ENCODE peak calls at places on chromosome 19, in four cellular contexts. B is A549, D is HepG2, X is K562. G is an unnamed sample.

GRCh38 chr19:36115453-36116343 is at the start of gene TBCB:
- DNase-seq in X (peak), D (peak), B (peak), G (no peak)

GRCh38 chr19:497476-497860 is 1.2 kb downstream of the MADCAM1 start:
- DNase-seq in X (no peak), D (no peak), B (no peak), G (peak)

GRCh38 chr19:12015015-12015752 is 20.3 kb downstream of the ZNF433 start:
- DNase-seq in D (no peak), B (no peak), X (no peak), G (no peak)

GRCh38 chr19:6925801-6926751 is 38.7 kb downstream of the ADGRE1 start:
- DNase-seq in X (no peak), B (peak), D (no peak), G (no peak)

GRCh38 chr19:18939922-18940775 is 868 bp downstream of the HOMER3 start:
- DNase-seq in B (no peak), D (no peak), X (no peak), G (peak)

GRCh38 chr19:36572593-36573019 is 486 bp downstream of the ZNF529 start:
- DNase-seq in B (no peak), X (no peak), D (no peak), G (no peak)

GRCh38 chr19:1139126-1139525 is 34.9 kb downstream of the SBNO2 start:
- DNase-seq in B (no peak), X (no peak), D (no peak), G (no peak)

GRCh38 chr19:15418112-15418587 is 638 bp downstream of the AKAP8L start:
- DNase-seq in D (no peak), B (no peak), X (peak), G (no peak)

GRCh38 chr19:42443944-42444398 is 1.2 kb upstream of the CXCL17 start:
- DNase-seq in X (no peak), B (no peak), D (peak), G (no peak)

GRCh38 chr19:35977446-35978222 is 17.4 kb upstream of the SDHAF1 start:
- DNase-seq in X (peak), B (peak), D (peak), G (peak)

GRCh38 chr19:56875717-56876116 is 35.2 kb upstream of the PEG3 start:
- DNase-seq in X (no peak), D (peak), B (no peak), G (no peak)

GRCh38 chr19:56132316-56132822 is 8.7 kb upstream of the ZNF444 start:
- DNase-seq in D (peak), B (no peak), X (no peak), G (no peak)

GRCh38 chr19:39428309-39429112 is 7.2 kb downstream of the RPS16 start:
- DNase-seq in X (no peak), B (peak), D (peak), G (peak)

GRCh38 chr19:991174-991931 is 7.2 kb downstream of the WDR18 start:
- DNase-seq in D (no peak), B (peak), X (peak), G (peak)

GRCh38 chr19:12841094-12841493 is 2.8 kb downstream of the MAST1 start:
- DNase-seq in B (no peak), D (no peak), X (peak), G (peak)

GRCh38 chr19:12721656-12722565 is 1.8 kb downstream of the TNPO2 start:
- DNase-seq in X (peak), D (peak), B (peak), G (peak)

GRCh38 chr19:11332822-11333221 is 6.6 kb downstream of the RAB3D start:
- DNase-seq in X (no peak), B (no peak), D (no peak), G (no peak)

GRCh38 chr19:11581740-11582139 is 4.3 kb upstream of the ACP5 start:
- DNase-seq in X (peak), D (no peak), B (no peak), G (no peak)

GRCh38 chr19:49261602-49262001 is 63.4 kb downstream of the SLC6A16 start:
- DNase-seq in B (no peak), D (no peak), X (no peak), G (no peak)

GRCh38 chr19:15511671-15512424 is 3.5 kb downstream of the CYP4F22 start:
- DNase-seq in B (no peak), X (no peak), D (no peak), G (no peak)

GRCh38 chr19:23527797-23528196 is 132.5 kb upstream of the ZNF91 start:
- DNase-seq in B (no peak), D (no peak), X (no peak), G (no peak)

GRCh38 chr19:48329167-48329891 is 4.0 kb downstream of the EMP3 start:
- DNase-seq in B (no peak), D (no peak), X (peak), G (no peak)

GRCh38 chr19:1513492-1514294 is 874 bp upstream of the ADAMTSL5 start:
- DNase-seq in D (no peak), X (peak), B (peak), G (peak)

GRCh38 chr19:11986754-11987153 is 21.9 kb downstream of the ZNF763 start:
- DNase-seq in B (no peak), X (no peak), D (no peak), G (no peak)

GRCh38 chr19:5667751-5668271 is 12.5 kb downstream of the MICOS13 start:
- DNase-seq in D (no peak), X (no peak), B (no peak), G (peak)

GRCh38 chr19:38781058-38781457 is 7.7 kb upstream of the LGALS7 start:
- DNase-seq in B (no peak), X (peak), D (no peak), G (no peak)

GRCh38 chr19:19379527-19379926 is 25.9 kb upstream of the GATAD2A start:
- DNase-seq in B (no peak), D (no peak), X (no peak), G (no peak)

GRCh38 chr19:2180881-2181617 is 17.3 kb downstream of the DOT1L start:
- DNase-seq in B (no peak), D (no peak), X (no peak), G (no peak)

GRCh38 chr19:38650180-38650775 is 2.8 kb downstream of the ACTN4 start:
- DNase-seq in B (peak), X (peak), D (no peak), G (no peak)

GRCh38 chr19:48639483-48640375 is 2.5 kb upstream of the DBP start:
- DNase-seq in X (peak), B (no peak), D (no peak), G (no peak)

GRCh38 chr19:55406869-55407624 is 541 bp downstream of the UBE2S start:
- DNase-seq in B (no peak), X (peak), D (no peak), G (no peak)

GRCh38 chr19:42122691-42123607 is 9.3 kb downstream of the POU2F2 start:
- DNase-seq in B (no peak), D (no peak), X (no peak), G (no peak)

GRCh38 chr19:42252365-42253244 is 2.3 kb downstream of the ERF start:
- DNase-seq in X (peak), D (no peak), B (peak), G (no peak)

GRCh38 chr19:29928831-29929230 is 13.2 kb upstream of the URI1 start:
- DNase-seq in X (no peak), B (no peak), D (no peak), G (no peak)
- TF ChIP-seq RNF2 in X (no peak), B (no peak), D (no peak), G (no peak)

GRCh38 chr19:3575260-3575741 is 2.6 kb downstream of the HMG20B start:
- DNase-seq in B (peak), X (peak), D (peak), G (peak)

GRCh38 chr19:3576696-3577443 is 4.1 kb downstream of the HMG20B start:
- DNase-seq in X (peak), B (no peak), D (no peak), G (peak)

GRCh38 chr19:3577741-3578344 is 5.1 kb downstream of the HMG20B start:
- DNase-seq in X (no peak), B (no peak), D (no peak), G (peak)

GRCh38 chr19:3573858-3574637 is 1.3 kb downstream of the HMG20B start:
- DNase-seq in B (peak), X (peak), D (peak), G (peak)

DNA sequence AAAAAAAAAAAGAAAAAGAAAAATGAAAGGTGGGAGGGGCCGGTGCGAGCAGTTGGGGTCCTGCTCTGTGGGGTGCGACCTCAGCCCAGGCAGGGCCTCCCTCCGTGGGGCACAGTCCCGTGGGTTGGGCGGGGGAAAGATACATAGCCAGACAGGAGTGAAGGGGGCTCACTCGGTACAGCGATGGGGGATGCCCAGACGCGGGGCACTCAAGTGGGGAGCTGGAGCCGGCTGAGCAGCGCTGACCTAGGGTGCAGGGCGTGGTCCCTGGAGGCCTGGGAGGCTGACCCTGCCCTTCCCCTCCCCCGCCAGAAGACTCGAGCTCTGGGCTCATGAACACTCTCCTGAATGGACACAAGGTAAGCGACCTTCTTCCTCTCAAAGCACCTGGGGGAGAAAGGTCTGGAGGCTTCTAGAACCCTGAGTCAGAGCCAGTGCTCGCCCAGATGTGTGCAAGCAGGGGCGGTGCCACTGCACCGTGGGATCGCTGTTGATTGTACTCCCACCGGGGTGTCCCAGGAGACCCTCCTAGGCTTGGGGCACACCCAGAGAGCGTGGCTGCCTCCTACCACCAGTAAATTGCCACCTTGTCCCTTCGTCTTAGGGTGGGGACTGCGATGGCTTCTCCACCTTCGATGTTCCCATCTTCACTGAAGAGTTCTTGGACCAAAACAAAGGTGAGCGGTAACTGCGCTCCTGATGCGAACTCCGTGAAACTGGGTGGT is 3.4 kb downstream of the HMG20B start:
- DNase-seq in B (no peak), D (no peak), X (peak), G (no peak)
- TF ChIP-seq RNF2 in B (no peak), D (no peak), X (no peak), G (no peak)

GRCh38 chr19:45123440-45123850 is 30.5 kb downstream of the PPP1R37 start:
- DNase-seq in X (no peak), B (no peak), D (no peak), G (no peak)
- TF ChIP-seq RNF2 in X (no peak), B (no peak), D (no peak), G (no peak)

GRCh38 chr19:45494261-45494916 is 2.5 kb downstream of the RTN2 start:
- DNase-seq in D (no peak), X (no peak), B (no peak), G (no peak)

GRCh38 chr19:45498411-45499195 is at the start of gene PPM1N:
- DNase-seq in D (no peak), B (no peak), X (peak), G (no peak)

GRCh38 chr19:45495178-45495577 is 1.7 kb downstream of the RTN2 start:
- DNase-seq in X (no peak), D (no peak), B (no peak), G (no peak)

GRCh38 chr19:45497791-45498190 is 452 bp upstream of the PPM1N start:
- DNase-seq in X (no peak), D (no peak), B (no peak), G (peak)

DNA sequence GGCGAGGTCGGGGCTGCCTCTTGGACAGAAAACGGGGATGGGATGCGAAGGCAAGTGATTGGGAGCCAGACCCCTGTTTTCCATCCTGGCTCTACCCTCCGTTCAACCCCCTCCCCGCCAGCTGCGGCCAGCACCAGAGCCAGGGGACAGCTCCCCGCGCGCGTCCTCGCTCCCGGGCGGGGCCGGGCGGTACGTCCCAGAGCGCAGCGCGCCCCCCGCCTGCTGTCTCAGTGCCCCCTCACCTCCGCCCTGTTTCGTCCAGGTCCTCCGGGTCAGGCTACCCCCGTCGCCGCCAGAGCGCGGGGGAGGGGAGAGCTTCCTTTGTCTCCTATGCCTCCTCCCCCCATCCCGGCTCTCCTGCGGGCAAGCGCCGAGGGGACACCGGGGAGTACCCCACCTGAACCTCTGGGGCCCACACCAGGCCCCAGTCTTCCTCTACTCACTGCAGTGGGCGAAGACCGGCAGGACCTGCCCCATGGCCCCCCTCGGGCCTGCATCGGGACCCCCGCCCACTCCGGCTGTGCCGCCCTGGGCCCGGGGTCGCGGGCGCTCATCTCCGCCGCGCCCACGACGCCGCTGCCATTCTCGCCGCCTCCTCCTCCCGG is 396 bp downstream of the RTN2 start:
- DNase-seq in B (no peak), X (peak), D (no peak), G (no peak)
- TF ChIP-seq RNF2 in B (no peak), X (no peak), D (no peak), G (no peak)

DNA sequence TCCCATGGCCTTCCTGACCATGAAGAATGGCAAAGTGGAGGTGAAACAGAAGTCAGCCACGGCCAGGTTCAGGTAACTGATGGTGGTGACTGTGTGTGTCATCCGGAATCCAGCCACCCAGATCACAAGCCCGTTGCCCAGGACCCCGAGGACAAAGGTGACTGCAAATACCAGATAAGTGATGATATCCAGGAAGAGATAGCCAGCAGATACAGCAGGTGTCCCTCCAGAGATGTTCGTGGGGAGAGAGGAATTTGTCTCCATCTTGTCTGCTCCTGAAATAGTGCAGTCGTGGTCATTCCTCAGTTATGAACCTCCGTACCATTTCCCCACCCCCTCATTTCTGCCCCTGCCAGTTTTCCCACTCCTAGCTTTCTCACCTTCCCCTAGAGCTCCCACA is 4.9 kb downstream of the FPR1 start:
- DNase-seq in X (no peak), D (no peak), B (no peak), G (no peak)
- TF ChIP-seq RNF2 in X (no peak), D (no peak), B (no peak), G (no peak)

GRCh38 chr19:33514885-33515485 is 6.6 kb downstream of the PEPD start:
- DNase-seq in B (no peak), X (no peak), D (no peak), G (no peak)
- TF ChIP-seq RNF2 in B (no peak), X (no peak), D (no peak), G (no peak)

GRCh38 chr19:45507864-45508680 is 793 bp downstream of the VASP start:
- DNase-seq in B (peak), X (peak), D (no peak), G (no peak)
- TF ChIP-seq RNF2 in B (no peak), X (no peak), D (no peak), G (no peak)

DNA sequence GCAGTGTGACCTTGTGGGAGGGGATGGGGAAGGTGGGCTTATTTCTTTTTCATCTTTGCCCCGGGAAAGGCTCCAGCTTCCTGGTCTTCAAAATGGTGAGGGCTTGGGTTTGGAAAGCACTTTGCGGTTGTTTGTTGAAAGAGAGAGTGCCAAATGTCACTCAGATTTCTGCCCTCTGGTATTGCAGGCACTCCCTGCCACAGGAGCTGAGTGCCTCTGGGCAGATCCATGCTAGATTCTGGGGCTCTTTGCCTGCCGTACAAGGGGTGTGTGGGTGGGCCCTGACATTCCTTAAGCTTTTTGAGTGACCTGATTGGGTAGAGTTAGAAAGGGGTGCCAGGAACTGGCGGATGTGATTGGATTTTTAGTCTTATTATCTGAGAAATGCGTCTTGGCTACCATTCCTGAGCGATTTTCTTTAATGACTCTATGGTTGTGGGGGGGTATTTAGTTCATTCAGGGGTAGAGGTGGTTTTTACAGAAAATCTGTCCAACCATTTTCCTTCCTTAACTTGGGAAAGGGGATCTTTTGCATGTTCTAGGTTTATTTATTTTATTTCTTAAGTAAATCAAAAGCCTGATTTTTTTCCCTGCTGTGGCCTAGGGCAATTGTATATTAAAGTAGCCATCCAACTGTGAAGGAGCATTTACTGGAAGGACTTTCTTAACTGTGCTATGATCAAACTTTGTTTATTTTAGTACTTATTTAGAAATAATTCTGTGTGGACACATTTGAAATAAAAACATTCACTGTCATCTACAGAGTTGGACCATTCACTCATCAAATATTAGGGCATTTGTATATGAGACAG is 3.2 kb downstream of the ARHGAP35 start:
- DNase-seq in D (peak), X (no peak), B (no peak), G (peak)
- TF ChIP-seq RNF2 in D (no peak), X (no peak), B (no peak), G (no peak)

DNA sequence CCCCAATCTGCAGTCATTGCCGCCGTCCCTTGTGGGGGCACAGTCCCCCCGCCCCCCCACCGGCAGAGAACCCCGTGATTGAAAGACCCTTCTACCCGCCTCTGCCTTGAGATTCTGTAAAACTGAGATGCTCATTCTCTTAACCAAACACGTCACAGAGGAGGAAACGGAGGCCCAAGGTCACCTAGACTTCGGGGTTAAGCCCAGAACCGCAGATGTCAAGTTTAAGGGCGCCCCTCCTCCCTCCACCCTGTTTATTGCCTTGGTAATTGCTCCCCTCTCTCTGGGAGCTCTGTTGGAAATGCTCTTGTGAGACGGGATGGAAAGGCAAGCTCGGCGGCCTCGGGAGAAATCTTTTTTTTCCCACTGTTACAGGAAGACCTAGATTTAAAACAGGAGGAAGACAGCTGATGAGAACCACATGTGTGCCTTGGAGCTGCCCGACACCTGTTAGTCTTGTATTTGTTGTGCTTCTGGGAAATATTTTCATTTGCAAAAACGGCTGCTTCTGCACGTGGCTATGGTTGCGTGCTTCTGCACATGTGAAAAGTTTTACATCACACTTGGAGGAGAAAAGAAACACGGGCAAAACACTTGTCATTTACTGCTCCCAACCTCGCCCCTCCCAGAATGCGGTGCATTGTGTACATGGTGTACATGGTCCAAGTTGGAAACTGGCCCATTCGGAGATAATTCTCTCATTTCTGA is 1.1 kb upstream of the MED26 start:
- DNase-seq in B (no peak), X (peak), D (no peak), G (no peak)
- TF ChIP-seq RNF2 in B (no peak), X (no peak), D (no peak), G (no peak)